ENCODE peak calls at places on chromosomes 4 and X, in four cellular contexts. U, J, A and E are unnamed samples.

GRCh38 chrX:20421275-20421674 is 154.6 kb upstream of the RPS6KA3 start:
- DNase-seq in U (no peak), A (no peak), J (no peak), E (no peak)

GRCh38 chr4:174394915-174395314 is 111.2 kb downstream of the CEP44 start:
- DNase-seq in U (peak; percentile 57), A (no peak), J (no peak), E (no peak)

GRCh38 chrX:46260502-46260901 is 284.7 kb downstream of the ZNF674 start:
- DNase-seq in U (no peak), A (no peak), J (no peak), E (no peak)

GRCh38 chr4:153468587-153468986 is 2.4 kb downstream of the TMEM131L start:
- DNase-seq in A (no peak), U (no peak), J (no peak), E (no peak)

GRCh38 chr4:44670466-44671199 is 7.6 kb upstream of the GUF1 start:
- DNase-seq in U (no peak), J (no peak), A (no peak), E (no peak)

GRCh38 chr4:87844476-87844875 is 11.7 kb downstream of the MEPE start:
- DNase-seq in A (no peak), J (no peak), U (no peak), E (no peak)

GRCh38 chr4:56976878-56977320 is 507 bp downstream of the NOA1 start:
- DNase-seq in A (peak; percentile 61), J (peak; percentile 68), U (no peak), E (no peak)

GRCh38 chr4:173591760-173592159 is 61.7 kb upstream of the HAND2 start:
- DNase-seq in A (no peak), U (no peak), J (no peak), E (no peak)

GRCh38 chrX:38151426-38151825 is 69.2 kb downstream of the SRPX start:
- DNase-seq in A (no peak), J (no peak), U (no peak), E (no peak)

GRCh38 chrX:13747836-13748235 is 13.3 kb downstream of the OFD1 start:
- DNase-seq in A (no peak), J (no peak), U (peak; percentile 25), E (no peak)

GRCh38 chr4:175850240-175850639 is 38.2 kb upstream of the GPM6A start:
- DNase-seq in A (no peak), J (no peak), U (no peak), E (no peak)

GRCh38 chr4:79842162-79842561 is 230.9 kb downstream of the ANTXR2 start:
- DNase-seq in U (no peak), J (no peak), A (no peak), E (no peak)

GRCh38 chr4:188107931-188108843 is 1.2 kb downstream of the TRIML2 start:
- DNase-seq in J (no peak), A (no peak), U (no peak), E (no peak)

GRCh38 chrX:45771560-45772340 is 571.1 kb upstream of the DIPK2B start:
- DNase-seq in A (peak; percentile 56), U (no peak), J (no peak), E (no peak)

GRCh38 chr4:123351713-123352112 is 44.9 kb upstream of the SPRY1 start:
- DNase-seq in J (no peak), A (no peak), U (no peak), E (no peak)

GRCh38 chr4:121200795-121201472 is 36.8 kb upstream of the TNIP3 start:
- DNase-seq in A (no peak), U (no peak), J (no peak), E (no peak)

GRCh38 chrX:74426615-74427014 is 5.3 kb downstream of the SLC16A2 start:
- DNase-seq in U (no peak), A (no peak), J (no peak), E (no peak)

GRCh38 chr4:1154523-1155182 is 17.7 kb downstream of the SPON2 start:
- DNase-seq in U (no peak), A (no peak), J (no peak), E (no peak)

GRCh38 chr4:89113415-89113814 is 2.1 kb downstream of the TIGD2 start:
- DNase-seq in U (no peak), J (no peak), A (no peak), E (no peak)

GRCh38 chr4:95362906-95363578 is 185.7 kb downstream of the UNC5C start:
- DNase-seq in U (no peak), J (no peak), A (peak; percentile 4), E (no peak)

GRCh38 chr4:74527049-74527448 is 82.1 kb downstream of the AREG start:
- DNase-seq in A (no peak), U (no peak), J (no peak), E (no peak)

GRCh38 chrX:108439961-108440696 is 491 bp downstream of the COL4A5 start:
- DNase-seq in A (no peak), J (no peak), U (no peak), E (no peak)

GRCh38 chr4:78065514-78066192 is 8.5 kb downstream of the FRAS1 start:
- DNase-seq in U (no peak), A (no peak), J (no peak), E (no peak)

GRCh38 chr4:8893227-8893623 is 21.6 kb upstream of the HMX1 start:
- DNase-seq in U (no peak), A (no peak), J (no peak), E (no peak)

GRCh38 chrX:154074199-154074598 is 23.3 kb downstream of the MECP2 start:
- DNase-seq in J (no peak), U (peak; percentile 46), A (no peak), E (no peak)

GRCh38 chrX:15956684-15957083 is 102.1 kb upstream of the AP1S2 start:
- DNase-seq in J (no peak), U (no peak), A (no peak), E (no peak)

GRCh38 chr4:184591070-184591677 is 58.1 kb downstream of the CASP3 start:
- DNase-seq in J (no peak), A (no peak), U (no peak), E (no peak)

GRCh38 chrX:10119399-10119990 is 37.3 kb upstream of the CLCN4 start:
- DNase-seq in U (peak; percentile 56), J (peak; percentile 64), A (peak; percentile 69), E (peak; percentile 68)

GRCh38 chr4:123102897-123103489 is 180.6 kb upstream of the NUDT6 start:
- DNase-seq in U (no peak), A (no peak), J (no peak), E (no peak)

GRCh38 chrX:140967036-140967435 is 35.4 kb upstream of the SPANXB1 start:
- DNase-seq in J (no peak), U (no peak), A (no peak), E (no peak)

GRCh38 chrX:53287493-53288138 is 6.2 kb upstream of the IQSEC2 start:
- DNase-seq in J (peak; percentile 63), A (peak; percentile 30), U (no peak), E (no peak)

GRCh38 chr4:127881565-127881869 is 824 bp downstream of the PLK4 start:
- DNase-seq in J (no peak), A (no peak), U (no peak), E (no peak)

GRCh38 chrX:9538544-9539045 is 73.7 kb downstream of the TBL1X start:
- DNase-seq in A (no peak), U (no peak), J (no peak), E (no peak)